ENCODE peak calls at places on chromosomes 5 and 9, in seven cellular contexts. J, X, A, M, B, G and L are unnamed samples.
A peak's percentile ranks its signal among the peaks of the same experiment; 100 is the strongest.

GRCh38 chr9:63816742-63817621 is 1468.0 kb downstream of the FOXD4L5 start:
- DNase-seq in M (peak; percentile 100), B (peak; percentile 86), G (peak; percentile 25), J (peak; percentile 79), A (peak; percentile 93), X (peak; percentile 91), L (no peak)

GRCh38 chr9:93010056-93010455 is 48.4 kb upstream of the SUSD3 start:
- DNase-seq in X (no peak), G (no peak), M (peak; percentile 40), J (no peak), A (no peak), B (no peak), L (no peak)

GRCh38 chr9:114137831-114138230 is 17.5 kb upstream of the COL27A1 start:
- DNase-seq in G (no peak), B (no peak), X (no peak), A (no peak), M (no peak), J (no peak), L (no peak)

GRCh38 chr9:91776409-91777365 is 173.3 kb downstream of the ROR2 start:
- DNase-seq in X (no peak), M (no peak), A (no peak), J (no peak), G (no peak), B (no peak), L (no peak)

GRCh38 chr9:84481819-84482218 is 141.3 kb upstream of the SLC28A3 start:
- DNase-seq in J (no peak), X (no peak), M (no peak), A (no peak), G (no peak), B (no peak), L (no peak)

GRCh38 chr5:52886206-52886605 is 98.5 kb downstream of the ITGA1 start:
- DNase-seq in B (no peak), A (no peak), J (no peak), X (no peak), M (no peak), G (no peak), L (no peak)

GRCh38 chr9:26656003-26656940 is 236.3 kb downstream of the CAAP1 start:
- DNase-seq in A (no peak), B (no peak), X (peak; percentile 28), M (peak; percentile 78), G (no peak), J (no peak), L (no peak)

GRCh38 chr9:33734911-33735310 is 60.5 kb upstream of the PRSS3 start:
- DNase-seq in J (no peak), B (no peak), M (no peak), X (no peak), G (no peak), A (no peak), L (no peak)

GRCh38 chr9:107213561-107214028 is 69.5 kb upstream of the RAD23B start:
- DNase-seq in M (peak; percentile 59), X (peak; percentile 55), B (no peak), G (no peak), J (no peak), A (no peak), L (no peak)

GRCh38 chr9:77927265-77927664 is 104.3 kb downstream of the GNAQ start:
- DNase-seq in G (no peak), A (no peak), X (no peak), J (no peak), B (no peak), M (no peak), L (no peak)

GRCh38 chr5:150175536-150175935 is 9.0 kb downstream of the CDX1 start:
- DNase-seq in M (peak; percentile 88), B (no peak), X (no peak), J (no peak), A (no peak), G (no peak), L (no peak)

GRCh38 chr9:114641974-114642373 is 15.6 kb downstream of the TEX53 start:
- DNase-seq in A (no peak), B (no peak), J (no peak), X (no peak), G (no peak), M (no peak), L (no peak)

GRCh38 chr5:159331099-159331973 is 1.0 kb upstream of the IL12B start:
- DNase-seq in J (peak; percentile 68), M (peak; percentile 92), A (peak; percentile 89), B (peak; percentile 73), X (peak; percentile 79), G (no peak), L (no peak)

GRCh38 chr9:80922544-80922943 is 766.8 kb downstream of the TLE1 start:
- DNase-seq in J (no peak), M (no peak), G (no peak), A (no peak), X (no peak), B (no peak), L (no peak)

GRCh38 chr5:16794381-16794913 is 141.6 kb downstream of the MYO10 start:
- DNase-seq in B (no peak), G (no peak), A (no peak), M (no peak), X (no peak), J (no peak), L (no peak)

GRCh38 chr9:88143944-88144343 is 5.7 kb upstream of the SPATA31C2 start:
- DNase-seq in J (no peak), A (no peak), X (no peak), B (no peak), G (no peak), M (no peak), L (no peak)

GRCh38 chr9:81622471-81623245 is 66.7 kb downstream of the TLE1 start:
- DNase-seq in G (no peak), B (no peak), M (no peak), A (no peak), X (no peak), J (no peak), L (no peak)

GRCh38 chr9:120892177-120892747 is 15.3 kb upstream of the PHF19 start:
- DNase-seq in J (no peak), G (no peak), X (no peak), M (no peak), B (no peak), A (no peak), L (no peak)
- H3K4me1 ChIP-seq in J (peaks cover 6% of the 10 kb centered on the region), G (peaks cover 11% of the 10 kb centered on the region), X (peaks cover 22% of the 10 kb centered on the region), M (peaks cover 4% of the 10 kb centered on the region), B (peaks cover 20% of the 10 kb centered on the region), A (no peaks in the 10 kb centered on the region), L (peaks cover 24% of the 10 kb centered on the region)

DNA sequence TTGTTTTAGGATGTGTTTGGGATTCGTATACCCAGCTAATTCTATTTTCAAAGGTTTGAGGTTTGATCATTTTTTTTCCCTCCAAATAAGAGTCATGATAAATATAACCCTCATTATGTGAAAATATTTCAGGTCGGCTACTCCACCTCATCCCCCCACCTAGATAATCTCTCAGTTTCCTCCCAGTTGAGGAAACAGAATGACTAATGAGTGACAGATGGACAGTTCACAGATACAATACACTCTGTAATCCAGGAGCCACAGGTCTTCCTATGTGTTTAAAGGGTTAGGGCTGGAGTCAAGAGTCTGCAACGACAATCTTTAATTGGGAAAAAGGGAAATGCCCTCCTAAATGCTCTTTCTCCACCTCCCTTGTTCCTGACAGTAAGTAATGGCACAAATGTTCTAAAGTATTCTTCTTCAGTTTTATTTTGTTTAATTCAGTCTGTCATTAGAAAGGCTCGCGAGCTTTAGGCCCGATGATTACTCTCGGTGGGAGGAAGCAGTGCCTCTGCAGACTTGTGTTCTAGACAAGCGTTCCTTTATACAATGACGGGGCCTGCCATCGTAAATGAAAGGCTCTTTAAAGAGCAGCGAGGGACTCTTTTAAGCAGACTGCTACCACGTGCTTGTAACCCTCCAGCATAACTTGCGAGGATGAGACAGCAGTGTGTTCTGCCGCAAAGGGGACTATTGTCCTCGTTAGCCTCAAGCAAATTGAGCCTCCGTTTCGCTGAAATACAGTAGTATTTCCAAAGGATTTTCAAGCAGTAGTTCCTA is 69.0 kb downstream of the MEF2C start:
- DNase-seq in J (no peak), A (no peak), X (no peak), G (no peak), B (no peak), M (no peak), L (no peak)
- H3K4me1 ChIP-seq in J (no peaks in the 10 kb centered on the region), A (peaks cover 10% of the 10 kb centered on the region), X (no peaks in the 10 kb centered on the region), G (peaks cover 47% of the 10 kb centered on the region), B (peaks cover 95% of the 10 kb centered on the region), M (no peaks in the 10 kb centered on the region), L (no peaks in the 10 kb centered on the region)

DNA sequence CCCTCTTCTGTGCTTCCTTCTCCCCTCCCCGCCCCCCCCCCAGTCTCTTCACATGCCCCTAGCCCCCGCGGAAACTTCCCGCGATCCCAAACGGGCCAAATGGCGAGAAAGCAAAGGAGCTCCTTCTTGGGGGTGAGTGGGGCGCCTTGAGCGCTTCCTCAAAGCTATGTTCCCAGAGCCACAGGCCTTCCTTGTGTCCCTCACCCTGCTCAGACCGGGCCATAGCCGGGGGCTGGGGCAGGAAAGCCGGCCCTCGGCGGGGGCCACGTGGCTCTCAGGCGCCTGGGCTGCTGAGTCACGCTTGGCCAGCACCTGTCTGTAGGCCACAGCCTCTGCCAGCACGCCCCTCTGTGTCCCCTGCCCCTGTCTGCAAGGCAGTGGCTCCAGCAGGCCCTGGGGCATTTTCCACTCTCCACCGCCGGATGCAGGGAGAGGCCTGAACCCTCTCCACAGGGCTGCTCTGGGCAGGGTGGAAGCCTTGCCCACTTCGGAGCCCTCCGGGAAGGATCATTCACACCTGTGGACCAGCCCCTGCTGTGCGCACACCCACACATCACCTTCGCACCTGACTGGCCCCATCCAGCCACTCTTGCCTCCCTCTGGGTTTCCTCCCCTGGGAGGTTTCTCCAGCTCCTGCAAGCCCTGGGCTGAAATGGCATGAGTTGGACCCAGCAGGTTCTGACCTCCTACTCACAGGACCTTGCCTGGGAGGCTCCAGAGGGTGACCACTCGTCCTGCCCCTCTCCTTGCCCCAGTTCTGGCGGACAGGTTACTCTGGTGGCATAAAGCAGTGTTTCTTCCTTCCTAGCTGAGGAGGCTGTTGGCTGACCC is 1.2 kb upstream of the SQSTM1 start:
- DNase-seq in M (peak; percentile 91), A (peak; percentile 89), J (peak; percentile 77), X (peak; percentile 88), B (peak; percentile 67), G (no peak), L (no peak)
- H3K4me1 ChIP-seq in M (peaks cover 22% of the 10 kb centered on the region), A (no peaks in the 10 kb centered on the region), J (peaks cover 71% of the 10 kb centered on the region), X (peaks cover 52% of the 10 kb centered on the region), B (peaks cover 68% of the 10 kb centered on the region), G (peaks cover 46% of the 10 kb centered on the region), L (peaks cover 59% of the 10 kb centered on the region)

GRCh38 chr9:98329281-98329680 is 73.8 kb upstream of the TBC1D2 start:
- DNase-seq in X (no peak), B (no peak), J (no peak), G (no peak), A (no peak), M (peak; percentile 23), L (no peak)

GRCh38 chr9:98331536-98332259 is 76.2 kb upstream of the TBC1D2 start:
- DNase-seq in B (no peak), M (peak; percentile 75), G (no peak), A (no peak), X (no peak), J (no peak), L (no peak)

GRCh38 chr9:98332405-98332831 is 77.0 kb upstream of the TBC1D2 start:
- DNase-seq in B (no peak), J (no peak), G (no peak), X (no peak), A (no peak), M (no peak), L (no peak)

GRCh38 chr9:98329904-98330303 is 74.5 kb upstream of the TBC1D2 start:
- DNase-seq in B (no peak), A (no peak), M (no peak), G (no peak), X (no peak), J (no peak), L (no peak)

DNA sequence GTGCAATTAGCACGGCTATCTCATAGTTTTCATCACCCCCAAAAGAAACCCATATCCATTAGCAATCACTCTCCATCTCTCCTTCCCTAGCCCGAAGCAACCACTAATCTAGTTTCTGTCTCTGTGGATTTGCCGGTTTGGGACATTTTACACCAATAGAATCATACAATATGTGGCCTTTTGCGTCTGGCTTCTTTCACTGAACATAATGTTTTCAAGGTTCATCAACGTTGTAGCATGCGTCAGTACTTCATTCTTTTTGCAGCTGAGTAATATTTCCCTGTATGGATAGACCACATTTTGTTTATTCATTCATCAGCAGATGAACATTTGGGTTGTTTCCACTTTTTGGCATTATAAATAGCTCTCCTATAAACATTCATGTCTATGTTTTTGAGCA is 75.4 kb upstream of the TBC1D2 start:
- DNase-seq in M (no peak), J (no peak), B (no peak), X (no peak), A (no peak), G (no peak), L (no peak)
- H3K4me1 ChIP-seq in M (no peaks in the 10 kb centered on the region), J (no peaks in the 10 kb centered on the region), B (no peaks in the 10 kb centered on the region), X (no peaks in the 10 kb centered on the region), A (no peaks in the 10 kb centered on the region), G (no peaks in the 10 kb centered on the region), L (no peaks in the 10 kb centered on the region)